ENCODE peak calls at places on chromosome 7, in nine cellular contexts. B, T, E, D, L, K, N, J and Q are unnamed samples. For H3K36me3, the result is how much of the 10 kb centered on the place peaks cover.

GRCh38 chr7:87370660-87371180 is 25.3 kb downstream of the CROT start:
- DNase-seq in B (no peak), T (no peak), E (no peak), D (peak), L (peak), K (no peak), N (no peak), J (no peak), Q (no peak)

GRCh38 chr7:4809091-4809591 is 33.7 kb downstream of the AP5Z1 start:
- DNase-seq in B (no peak), T (peak), E (no peak), D (no peak), L (no peak), K (no peak), N (no peak), J (peak), Q (no peak)

GRCh38 chr7:19920200-19920599 is 146.8 kb upstream of the TMEM196 start:
- DNase-seq in B (no peak), T (no peak), E (no peak), D (peak), L (peak), K (no peak), N (peak), J (no peak), Q (no peak)

GRCh38 chr7:55086413-55087201 is 67.8 kb downstream of the EGFR start:
- DNase-seq in B (no peak), T (no peak), E (no peak), D (peak), L (peak), K (no peak), N (peak), J (no peak), Q (no peak)

GRCh38 chr7:134350682-134351081 is 34.0 kb upstream of the SLC35B4 start:
- DNase-seq in B (no peak), T (no peak), E (no peak), D (no peak), L (no peak), K (no peak), N (no peak), J (no peak), Q (no peak)

GRCh38 chr7:35647171-35647574 is 47.8 kb downstream of the HERPUD2 start:
- DNase-seq in B (no peak), T (no peak), E (no peak), D (peak), L (peak), K (peak), N (peak), J (no peak), Q (no peak)

GRCh38 chr7:582081-582835 is 62.6 kb upstream of the PDGFA start:
- DNase-seq in B (no peak), T (peak), E (no peak), D (no peak), L (no peak), K (no peak), N (no peak), J (no peak), Q (no peak)

GRCh38 chr7:124196519-124196918 is 163.7 kb upstream of the TMEM229A start:
- DNase-seq in B (no peak), T (no peak), E (no peak), D (no peak), L (no peak), K (no peak), N (no peak), J (no peak), Q (no peak)

GRCh38 chr7:152759655-152760383 is at the start of gene ACTR3B:
- DNase-seq in B (peak), T (peak), E (peak), D (peak), L (peak), K (peak), N (peak), J (peak), Q (no peak)

GRCh38 chr7:24854866-24855265 is 97.6 kb upstream of the GSDME start:
- DNase-seq in B (no peak), T (no peak), E (no peak), D (no peak), L (no peak), K (no peak), N (no peak), J (no peak), Q (peak)

GRCh38 chr7:1459930-1460756 is 873 bp upstream of the MICALL2 start:
- DNase-seq in B (no peak), T (peak), E (peak), D (peak), L (peak), K (no peak), N (peak), J (no peak), Q (no peak)

GRCh38 chr7:130393095-130393494 is 12.8 kb downstream of the CPA1 start:
- DNase-seq in B (no peak), T (no peak), E (no peak), D (peak), L (peak), K (no peak), N (no peak), J (no peak), Q (no peak)

GRCh38 chr7:81232084-81232799 is 313.4 kb upstream of the SEMA3C start:
- DNase-seq in B (no peak), T (no peak), E (peak), D (no peak), L (no peak), K (no peak), N (peak), J (no peak), Q (no peak)

GRCh38 chr7:106054133-106054532 is 58.0 kb downstream of the SYPL1 start:
- DNase-seq in B (no peak), T (no peak), E (no peak), D (no peak), L (no peak), K (no peak), N (no peak), J (no peak), Q (no peak)

GRCh38 chr7:34104120-34104519 is 198.8 kb downstream of the BMPER start:
- DNase-seq in B (no peak), T (no peak), E (no peak), D (no peak), L (no peak), K (no peak), N (no peak), J (no peak), Q (no peak)

GRCh38 chr7:79461660-79462059 is 8.2 kb upstream of the MAGI2 start:
- DNase-seq in B (no peak), T (no peak), E (no peak), D (peak), L (peak), K (no peak), N (no peak), J (no peak), Q (no peak)

GRCh38 chr7:98669417-98670015 is 52.4 kb downstream of the NPTX2 start:
- DNase-seq in B (no peak), T (no peak), E (peak), D (no peak), L (no peak), K (no peak), N (no peak), J (no peak), Q (no peak)

GRCh38 chr7:12210179-12211053 is 678 bp upstream of the TMEM106B start:
- DNase-seq in B (peak), T (peak), E (peak), D (no peak), L (no peak), K (no peak), N (peak), J (peak), Q (no peak)

GRCh38 chr7:93629291-93629801 is 54.8 kb upstream of the CALCR start:
- DNase-seq in B (no peak), T (no peak), E (no peak), D (no peak), L (no peak), K (no peak), N (no peak), J (no peak), Q (no peak)

GRCh38 chr7:143422033-143422432 is 13.4 kb upstream of the EPHA1 start:
- DNase-seq in B (no peak), T (no peak), E (no peak), D (no peak), L (no peak), K (no peak), N (no peak), J (no peak), Q (no peak)

GRCh38 chr7:919924-920341 is 34.5 kb downstream of the ADAP1 start:
- DNase-seq in B (no peak), T (peak), E (peak), D (no peak), L (no peak), K (no peak), N (peak), J (no peak), Q (no peak)

GRCh38 chr7:111605246-111605645 is 43.0 kb upstream of the IMMP2L start:
- DNase-seq in B (no peak), T (no peak), E (no peak), D (no peak), L (no peak), K (no peak), N (no peak), J (no peak), Q (no peak)

GRCh38 chr7:71626206-71626605 is 494.3 kb downstream of the GALNT17 start:
- DNase-seq in B (no peak), T (no peak), E (no peak), D (peak), L (no peak), K (peak), N (no peak), J (no peak), Q (no peak)

GRCh38 chr7:98112077-98112476 is 5.4 kb downstream of the LMTK2 start:
- DNase-seq in B (no peak), T (no peak), E (no peak), D (no peak), L (no peak), K (no peak), N (no peak), J (no peak), Q (no peak)

GRCh38 chr7:85685901-85686300 is 499.0 kb upstream of the SEMA3D start:
- DNase-seq in B (no peak), T (no peak), E (no peak), D (peak), L (peak), K (no peak), N (no peak), J (no peak), Q (no peak)

GRCh38 chr7:3589756-3590155 is 288.7 kb downstream of the SDK1 start:
- DNase-seq in B (no peak), T (no peak), E (no peak), D (no peak), L (no peak), K (no peak), N (no peak), J (no peak), Q (no peak)

GRCh38 chr7:70660819-70661191 is 471.1 kb upstream of the GALNT17 start:
- DNase-seq in B (no peak), T (no peak), E (no peak), D (no peak), L (no peak), K (no peak), N (no peak), J (no peak), Q (no peak)

GRCh38 chr7:51980813-51981212 is 664.2 kb upstream of the COBL start:
- DNase-seq in B (no peak), T (no peak), E (no peak), D (no peak), L (no peak), K (no peak), N (no peak), J (no peak), Q (no peak)

GRCh38 chr7:681551-682307 is 44.8 kb upstream of the DNAAF5 start:
- DNase-seq in B (no peak), T (no peak), E (no peak), D (no peak), L (no peak), K (no peak), N (no peak), J (no peak), Q (no peak)

GRCh38 chr7:149741629-149742028 is 31.8 kb downstream of the ZNF467 start:
- DNase-seq in B (no peak), T (peak), E (no peak), D (peak), L (no peak), K (no peak), N (peak), J (no peak), Q (no peak)

GRCh38 chr7:32347244-32347828 is 142.8 kb downstream of the LSM5 start:
- DNase-seq in B (peak), T (no peak), E (no peak), D (peak), L (peak), K (peak), N (no peak), J (no peak), Q (no peak)

GRCh38 chr7:150401424-150401790 is 22.3 kb downstream of the ZNF775 start:
- DNase-seq in B (no peak), T (no peak), E (no peak), D (no peak), L (no peak), K (no peak), N (no peak), J (no peak), Q (no peak)

GRCh38 chr7:50660040-50660829 is 95.0 kb upstream of the DDC start:
- DNase-seq in B (no peak), T (peak), E (no peak), D (no peak), L (no peak), K (no peak), N (peak), J (peak), Q (no peak)

GRCh38 chr7:16838386-16838785 is 33.6 kb upstream of the AGR2 start:
- DNase-seq in B (no peak), T (no peak), E (no peak), D (no peak), L (no peak), K (no peak), N (no peak), J (no peak), Q (no peak)

GRCh38 chr7:105454921-105455320 is 66.2 kb upstream of the SRPK2 start:
- DNase-seq in B (no peak), T (no peak), E (no peak), D (no peak), L (no peak), K (no peak), N (no peak), J (no peak), Q (no peak)

GRCh38 chr7:121872831-121873764 is at the start of gene PTPRZ1:
- DNase-seq in B (peak), T (peak), E (no peak), D (peak), L (peak), K (peak), N (peak), J (no peak), Q (no peak)

GRCh38 chr7:44587843-44588711 is 6.0 kb upstream of the TMED4 start:
- DNase-seq in B (peak), T (no peak), E (no peak), D (peak), L (peak), K (no peak), N (peak), J (peak), Q (no peak)

DNA sequence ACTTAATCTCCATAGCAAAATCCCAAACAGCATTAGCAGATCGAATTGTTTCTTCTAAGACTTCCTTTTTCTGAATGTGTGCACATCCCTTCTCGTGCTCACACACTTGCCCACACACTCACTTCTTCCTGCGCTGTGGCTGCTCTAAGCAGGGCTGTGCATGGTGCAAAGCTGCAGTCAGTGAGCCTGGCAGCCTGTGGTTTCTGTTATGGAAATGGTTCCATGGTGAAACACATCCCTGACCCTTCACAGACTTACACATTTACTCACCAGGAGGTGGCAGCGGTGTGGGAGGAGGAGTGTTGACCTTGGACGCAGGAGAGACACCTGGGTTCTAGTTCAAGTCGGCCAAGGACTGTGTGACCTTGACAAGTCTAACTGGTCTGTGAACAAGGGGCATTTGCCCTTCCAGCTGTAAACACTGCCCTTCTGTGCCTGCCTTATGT is 24.9 kb downstream of the MTURN start:
- DNase-seq in B (peak), T (peak), E (no peak), D (peak), L (peak), K (no peak), N (peak), J (no peak), Q (no peak)
- TF ChIP-seq CTCF in B (peak), T (no peak), E (peak), D (peak), L (peak), K (no peak), N (peak), J (no peak), Q (peak)

GRCh38 chr7:107190090-107190489 is 21.3 kb downstream of the HBP1 start:
- DNase-seq in B (no peak), T (no peak), E (no peak), D (no peak), L (no peak), K (no peak), N (no peak), J (no peak), Q (no peak)
- H3K36me3 ChIP-seq in B (under half), T (half or more), E (half or more), D (half or more), L (under half), K (under half), N (under half), J (half or more), Q (under half)

GRCh38 chr7:108290344-108291134 is 160.4 kb upstream of the LAMB4 start:
- DNase-seq in B (no peak), T (no peak), E (no peak), D (peak), L (peak), K (peak), N (no peak), J (no peak), Q (no peak)

GRCh38 chr7:108292541-108292940 is 162.4 kb upstream of the LAMB4 start:
- DNase-seq in B (no peak), T (no peak), E (no peak), D (peak), L (no peak), K (no peak), N (no peak), J (no peak), Q (no peak)

GRCh38 chr7:108291791-108292440 is 161.8 kb upstream of the LAMB4 start:
- DNase-seq in B (no peak), T (no peak), E (no peak), D (peak), L (peak), K (peak), N (no peak), J (no peak), Q (no peak)

GRCh38 chr7:108289852-108290251 is 159.7 kb upstream of the LAMB4 start:
- DNase-seq in B (no peak), T (no peak), E (no peak), D (no peak), L (no peak), K (no peak), N (no peak), J (no peak), Q (no peak)

DNA sequence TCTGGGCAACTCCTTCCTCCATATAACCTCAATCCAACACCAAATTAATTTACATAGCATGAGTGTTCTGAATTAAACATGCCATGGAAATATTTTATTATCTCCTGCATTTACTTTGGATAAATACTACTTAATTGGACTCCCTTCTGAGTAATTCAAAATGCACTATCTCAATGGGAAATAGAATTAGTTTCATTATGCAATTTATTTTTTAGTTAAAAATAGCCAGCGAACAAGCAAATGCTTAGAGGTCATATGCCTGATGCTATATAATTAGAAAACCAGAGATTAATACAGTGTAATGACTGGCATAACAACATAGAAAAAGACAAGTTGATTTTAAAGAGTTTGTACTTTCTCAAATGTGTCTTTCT is 161.0 kb upstream of the LAMB4 start:
- DNase-seq in B (no peak), T (no peak), E (no peak), D (no peak), L (no peak), K (no peak), N (no peak), J (no peak), Q (no peak)
- H3K4me3 ChIP-seq in B (no peak), T (no peak), E (no peak), D (no peak), L (peak), K (peak), N (no peak), J (no peak), Q (no peak)

GRCh38 chr7:155355745-155356144 is 58.1 kb downstream of the INSIG1 start:
- DNase-seq in B (no peak), T (peak), E (no peak), D (no peak), L (no peak), K (no peak), N (no peak), J (no peak), Q (no peak)

GRCh38 chr7:155355176-155355575 is 57.5 kb downstream of the INSIG1 start:
- DNase-seq in B (no peak), T (peak), E (no peak), D (no peak), L (no peak), K (no peak), N (no peak), J (no peak), Q (no peak)

GRCh38 chr7:155358066-155358947 is 60.6 kb downstream of the INSIG1 start:
- DNase-seq in B (no peak), T (peak), E (no peak), D (no peak), L (no peak), K (no peak), N (no peak), J (no peak), Q (no peak)

GRCh38 chr7:155357573-155358041 is 59.9 kb downstream of the INSIG1 start:
- DNase-seq in B (no peak), T (peak), E (no peak), D (peak), L (peak), K (no peak), N (no peak), J (no peak), Q (no peak)

DNA sequence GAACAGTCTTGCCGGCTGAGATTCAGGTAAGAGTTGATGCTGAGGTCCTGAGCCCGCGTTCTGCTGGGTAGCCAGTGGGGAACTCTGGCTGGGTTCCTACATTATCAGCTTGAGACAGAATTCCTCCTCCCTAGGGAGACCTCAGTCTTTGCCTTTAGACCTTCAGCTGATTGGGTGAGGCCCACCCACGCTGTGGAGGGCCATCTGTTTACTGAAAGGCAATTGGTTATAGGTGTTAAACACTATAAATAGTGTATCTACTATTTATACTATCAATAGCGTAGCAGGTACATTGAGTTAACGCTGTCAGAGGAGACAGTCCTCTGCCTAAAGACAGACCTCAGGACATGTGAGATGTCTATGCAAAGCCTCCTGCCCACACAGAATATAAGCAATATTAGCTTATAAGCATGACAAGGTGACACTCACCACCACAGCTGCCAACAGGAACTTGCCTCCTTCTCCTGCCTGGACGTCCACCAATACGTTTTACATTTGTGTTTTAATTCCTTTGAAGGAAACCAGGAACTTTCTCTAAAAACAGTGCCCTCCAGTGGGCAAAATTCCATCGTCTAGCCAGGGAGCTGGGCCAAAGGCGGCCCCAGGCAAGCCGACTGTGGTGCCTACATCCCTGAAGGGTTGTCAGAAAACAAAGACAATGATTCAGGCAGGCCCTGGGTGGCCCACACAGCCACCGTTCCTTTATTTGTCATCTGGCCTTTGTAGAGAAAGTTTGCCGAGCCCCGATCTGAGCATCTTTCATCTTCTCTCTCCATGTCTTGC is 58.8 kb downstream of the INSIG1 start:
- DNase-seq in B (peak), T (peak), E (no peak), D (no peak), L (no peak), K (peak), N (peak), J (no peak), Q (no peak)
- TF ChIP-seq CTCF in B (peak), T (peak), E (no peak), D (peak), L (no peak), K (peak), N (peak), J (no peak), Q (peak)

GRCh38 chr7:102991540-102992214 is 78.9 kb downstream of the LRRC17 start:
- DNase-seq in B (no peak), T (no peak), E (no peak), D (peak), L (peak), K (no peak), N (peak), J (no peak), Q (peak)
- H3K36me3 ChIP-seq in B (under half), T (under half), E (under half), D (under half), L (under half), K (under half), N (under half), J (under half), Q (under half)